ENCODE peak calls at places on chromosome 6, in six cellular contexts. Q is PC-9; S is gastrocnemius medialis; D is bronchial epithelial cell; H is B cell; V is activated T-cell treated with anti-CD3 and anti-CD28 coated beads, Interleukin-2, amount 50 U/mL, for 72 hours. A is an unnamed sample.

GRCh38 chr6:81451787-81452186 is 300.7 kb downstream of the TENT5A start:
- DNase-seq in Q (peak), S (no peak), D (peak), H (no peak), V (peak), A (no peak)

GRCh38 chr6:159988983-159989454 is 20.1 kb downstream of the IGF2R start:
- DNase-seq in Q (no peak), S (no peak), D (peak), H (no peak), V (no peak), A (no peak)

GRCh38 chr6:16683524-16684194 is 77.6 kb downstream of the ATXN1 start:
- DNase-seq in Q (peak), S (peak), D (peak), H (no peak), V (peak), A (peak)

GRCh38 chr6:112202639-112203341 is 51.6 kb downstream of the LAMA4 start:
- DNase-seq in Q (peak), S (no peak), D (no peak), H (no peak), V (no peak), A (no peak)

GRCh38 chr6:3285732-3286131 is 27.0 kb downstream of the PSMG4 start:
- DNase-seq in Q (no peak), S (peak), D (no peak), H (no peak), V (no peak), A (no peak)

GRCh38 chr6:148747493-148748160 is 797 bp downstream of the UST start:
- DNase-seq in Q (no peak), S (peak), D (no peak), H (peak), V (peak), A (peak)

GRCh38 chr6:167782698-167783517 is 43.8 kb upstream of the AFDN start:
- DNase-seq in Q (no peak), S (no peak), D (no peak), H (no peak), V (no peak), A (no peak)

GRCh38 chr6:5246870-5247161 is 13.9 kb downstream of the LYRM4 start:
- DNase-seq in Q (no peak), S (no peak), D (no peak), H (no peak), V (no peak), A (no peak)

GRCh38 chr6:24923885-24924401 is 11.8 kb downstream of the RIPOR2 start:
- DNase-seq in Q (no peak), S (no peak), D (no peak), H (no peak), V (peak), A (no peak)

GRCh38 chr6:48613221-48613949 is 502.4 kb upstream of the PTCHD4 start:
- DNase-seq in Q (no peak), S (no peak), D (no peak), H (no peak), V (no peak), A (no peak)

GRCh38 chr6:17589402-17590116 is 10.5 kb upstream of the FAM8A1 start:
- DNase-seq in Q (peak), S (no peak), D (peak), H (no peak), V (no peak), A (no peak)

GRCh38 chr6:14897836-14898235 is 348.0 kb upstream of the JARID2 start:
- DNase-seq in Q (no peak), S (no peak), D (no peak), H (peak), V (no peak), A (no peak)

GRCh38 chr6:71035871-71036270 is 79.0 kb upstream of the B3GAT2 start:
- DNase-seq in Q (no peak), S (no peak), D (no peak), H (no peak), V (no peak), A (no peak)

GRCh38 chr6:49856282-49856681 is 10.1 kb downstream of the CRISP1 start:
- DNase-seq in Q (no peak), S (no peak), D (peak), H (no peak), V (no peak), A (no peak)

GRCh38 chr6:118893095-118893881 is 664 bp upstream of the ASF1A start:
- DNase-seq in Q (peak), S (peak), D (peak), H (no peak), V (peak), A (no peak)

GRCh38 chr6:75930954-75931689 is 141.3 kb downstream of the IMPG1 start:
- DNase-seq in Q (no peak), S (no peak), D (no peak), H (no peak), V (no peak), A (no peak)